ENCODE peak calls at places on chromosomes 3 and 15, in four cellular contexts. T is small intestine, B is fibroblast of pulmonary artery, C is hepatocyte. V is an unnamed sample.
A peak's percentile ranks its signal among the peaks of the same experiment; 100 is the strongest.

GRCh38 chr3:171461087-171461917 is 1.1 kb upstream of the TNIK start:
- DNase-seq in B (peak; percentile 65), T (peak; percentile 78), C (peak; percentile 42), V (peak; percentile 60)

GRCh38 chr15:91465696-91466095 is 365.6 kb downstream of the SV2B start:
- DNase-seq in B (no peak), T (peak; percentile 65), C (no peak), V (peak; percentile 40)

GRCh38 chr15:101407439-101407838 is 82.1 kb downstream of the PCSK6 start:
- DNase-seq in T (no peak), B (no peak), C (no peak), V (no peak)

GRCh38 chr15:81265256-81265943 is 58.5 kb downstream of the STARD5 start:
- DNase-seq in B (no peak), C (no peak), T (no peak), V (no peak)

GRCh38 chr3:194852836-194853508 is 167.3 kb downstream of the FAM43A start:
- DNase-seq in T (no peak), B (no peak), C (no peak), V (no peak)

GRCh38 chr3:16741103-16741758 is 136.0 kb upstream of the DAZL start:
- DNase-seq in C (no peak), B (peak; percentile 87), T (no peak), V (no peak)

GRCh38 chr3:15309662-15310335 is 22.6 kb downstream of the SH3BP5 start:
- DNase-seq in B (no peak), C (no peak), T (no peak), V (no peak)

GRCh38 chr3:165635791-165636681 is 201.2 kb downstream of the BCHE start:
- DNase-seq in C (no peak), B (no peak), T (peak; percentile 73), V (no peak)

GRCh38 chr15:60091150-60091549 is 87.0 kb downstream of the FOXB1 start:
- DNase-seq in B (peak; percentile 91), C (peak; percentile 67), T (peak; percentile 65), V (no peak)

GRCh38 chr3:25618043-25618442 is 46.7 kb downstream of the TOP2B start:
- DNase-seq in C (peak; percentile 32), B (no peak), T (peak; percentile 49), V (no peak)

GRCh38 chr3:31140470-31140869 is 246.0 kb upstream of the GADL1 start:
- DNase-seq in T (no peak), C (no peak), B (no peak), V (no peak)

GRCh38 chr3:30986551-30986950 is 92.1 kb upstream of the GADL1 start:
- DNase-seq in B (no peak), C (no peak), T (no peak), V (no peak)

GRCh38 chr3:14725564-14726420 is 50.9 kb downstream of the C3orf20 start:
- DNase-seq in T (peak; percentile 4), C (peak; percentile 61), B (peak; percentile 94), V (peak; percentile 41)

GRCh38 chr3:79497447-79498111 is 270.2 kb downstream of the ROBO1 start:
- DNase-seq in C (no peak), T (no peak), B (peak; percentile 47), V (no peak)

GRCh38 chr15:61528590-61528929 is 299.5 kb upstream of the RORA start:
- DNase-seq in T (no peak), C (no peak), B (peak; percentile 34), V (no peak)

DNA sequence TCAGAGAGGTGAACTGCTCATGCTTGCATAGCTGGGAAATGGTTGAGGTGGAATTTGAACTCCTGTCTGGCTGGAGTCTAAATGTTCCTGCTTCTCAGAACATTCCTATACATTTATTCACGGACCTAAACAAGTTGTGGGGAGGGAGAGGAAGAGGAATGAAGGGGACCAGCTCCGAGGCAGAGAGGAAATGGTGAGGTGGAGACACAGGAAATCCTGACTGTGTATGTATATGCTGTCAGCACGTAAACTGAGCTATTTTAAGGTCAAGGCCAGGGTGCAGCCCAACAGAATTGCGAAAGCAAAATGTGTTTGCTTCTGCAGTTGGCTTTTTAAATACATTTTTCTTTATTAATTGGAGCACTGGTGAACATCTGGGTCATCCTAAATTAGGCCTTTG is 74.1 kb upstream of the POMGNT2 start:
- DNase-seq in T (peak; percentile 78), C (peak; percentile 44), B (peak; percentile 94), V (peak; percentile 45)
- H3K4me3 ChIP-seq in T (no peak overlapping the region), C (no peak overlapping the region), B (no peak overlapping the region), V (no peak overlapping the region)

GRCh38 chr15:78570710-78571109 is 5.4 kb downstream of the CHRNA5 start:
- DNase-seq in B (no peak), T (no peak), C (no peak), V (no peak)

GRCh38 chr15:78565951-78566774 is 843 bp downstream of the CHRNA5 start:
- DNase-seq in B (peak; percentile 15), T (peak; percentile 34), C (peak; percentile 9), V (peak; percentile 13)

GRCh38 chr15:78564743-78565096 is 600 bp upstream of the CHRNA5 start:
- DNase-seq in T (no peak), B (no peak), C (no peak), V (no peak)

GRCh38 chr15:78565097-78565950 is at the start of gene CHRNA5:
- DNase-seq in B (peak; percentile 75), C (peak; percentile 92), T (peak; percentile 92), V (peak; percentile 97)

DNA sequence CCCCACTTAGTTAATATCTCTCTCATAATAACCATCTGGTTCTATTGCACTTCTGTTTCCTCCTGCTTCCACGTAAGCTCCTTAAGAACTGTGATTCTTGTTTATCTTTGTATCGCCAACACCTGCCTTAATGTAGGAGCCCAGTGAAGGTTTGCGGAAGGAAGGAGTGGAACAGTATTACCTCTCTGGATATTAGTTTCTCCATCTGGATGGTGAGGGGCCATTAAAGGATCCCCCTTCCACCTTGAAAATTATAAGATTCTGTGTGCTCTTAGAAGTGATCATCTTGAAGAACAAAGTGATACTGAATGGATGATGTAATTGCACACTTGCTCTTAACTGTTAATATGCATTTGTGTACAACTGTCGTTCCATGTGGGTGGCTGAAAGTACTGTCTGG is 2.2 kb downstream of the CHRNA5 start:
- DNase-seq in C (no peak), B (no peak), T (peak; percentile 57), V (no peak)
- H3K4me3 ChIP-seq in C (no peak overlapping the region), B (no peak overlapping the region), T (no peak overlapping the region), V (no peak overlapping the region)

GRCh38 chr3:179100652-179101051 is 29.0 kb upstream of the ZMAT3 start:
- DNase-seq in C (no peak), B (no peak), T (no peak), V (no peak)

GRCh38 chr3:179093807-179094206 is 22.2 kb upstream of the ZMAT3 start:
- DNase-seq in B (no peak), C (no peak), T (no peak), V (no peak)

GRCh38 chr3:179098388-179099077 is 26.9 kb upstream of the ZMAT3 start:
- DNase-seq in C (peak; percentile 8), T (no peak), B (peak; percentile 39), V (no peak)
- H3K4me3 ChIP-seq in C (no peak overlapping the region), T (no peak overlapping the region), B (no peak overlapping the region), V (no peak overlapping the region)

GRCh38 chr15:100340721-100341661 is 784 bp downstream of the ADAMTS17 start:
- DNase-seq in T (peak; percentile 37), B (no peak), C (peak; percentile 54), V (peak; percentile 41)
- H3K4me3 ChIP-seq in T (peak overlapping the region; percentile 80), B (peak overlapping the region; percentile 60), C (peak overlapping the region; percentile 77), V (peak overlapping the region; percentile 25)

GRCh38 chr15:70762469-70763119 is 764 bp downstream of the UACA start:
- DNase-seq in B (peak; percentile 70), C (peak; percentile 67), T (peak; percentile 63), V (peak; percentile 50)
- H3K4me3 ChIP-seq in B (peak overlapping the region; percentile 85), C (peak overlapping the region; percentile 67), T (peak overlapping the region; percentile 74), V (peak overlapping the region; percentile 93)

GRCh38 chr3:73618461-73618860 is 6.3 kb downstream of the PDZRN3 start:
- DNase-seq in B (no peak), T (no peak), C (no peak), V (no peak)
- H3K4me3 ChIP-seq in B (no peak overlapping the region), T (no peak overlapping the region), C (no peak overlapping the region), V (no peak overlapping the region)

V was measured in transverse colon.